ENCODE peak calls at places on chromosomes 11 and 22, in five cellular contexts. One of them, this sample, is unnamed.

GRCh38 chr11:75269367-75269660 is 28.7 kb downstream of the TPBGL start:
- DNase-seq in caudate nucleus: no peak
- DNase-seq in T-helper 1 cell: no peak
- DNase-seq in choroid plexus epithelial cell: no peak
- DNase-seq in stimulated activated CD4-positive, alpha-beta T cell treated with anti-CD3 and anti-CD28 coated beads, Interleukin-2, amount 100 ng/mL, for 48 hours: no peak
- DNase-seq in this sample: no peak

GRCh38 chr11:116086426-116086825 is 582.2 kb upstream of the CADM1 start:
- DNase-seq in caudate nucleus: no peak
- DNase-seq in T-helper 1 cell: no peak
- DNase-seq in choroid plexus epithelial cell: no peak
- DNase-seq in stimulated activated CD4-positive, alpha-beta T cell treated with anti-CD3 and anti-CD28 coated beads, Interleukin-2, amount 100 ng/mL, for 48 hours: no peak
- DNase-seq in this sample: no peak

GRCh38 chr11:19868281-19868821 is 155.7 kb downstream of the NAV2 start:
- DNase-seq in caudate nucleus: peak
- DNase-seq in T-helper 1 cell: no peak
- DNase-seq in choroid plexus epithelial cell: peak
- DNase-seq in stimulated activated CD4-positive, alpha-beta T cell treated with anti-CD3 and anti-CD28 coated beads, Interleukin-2, amount 100 ng/mL, for 48 hours: no peak
- DNase-seq in this sample: no peak

GRCh38 chr22:20312396-20313191 is 7.3 kb downstream of the DGCR6L start:
- DNase-seq in caudate nucleus: no peak
- DNase-seq in T-helper 1 cell: no peak
- DNase-seq in choroid plexus epithelial cell: no peak
- DNase-seq in stimulated activated CD4-positive, alpha-beta T cell treated with anti-CD3 and anti-CD28 coated beads, Interleukin-2, amount 100 ng/mL, for 48 hours: no peak
- DNase-seq in this sample: no peak

GRCh38 chr11:17559341-17560087 is 12.5 kb downstream of the OTOG start:
- DNase-seq in caudate nucleus: no peak
- DNase-seq in T-helper 1 cell: no peak
- DNase-seq in choroid plexus epithelial cell: no peak
- DNase-seq in stimulated activated CD4-positive, alpha-beta T cell treated with anti-CD3 and anti-CD28 coated beads, Interleukin-2, amount 100 ng/mL, for 48 hours: no peak
- DNase-seq in this sample: no peak

GRCh38 chr11:132278801-132279574 is 908.6 kb downstream of the NTM start:
- DNase-seq in caudate nucleus: no peak
- DNase-seq in T-helper 1 cell: peak
- DNase-seq in choroid plexus epithelial cell: peak
- DNase-seq in stimulated activated CD4-positive, alpha-beta T cell treated with anti-CD3 and anti-CD28 coated beads, Interleukin-2, amount 100 ng/mL, for 48 hours: no peak
- DNase-seq in this sample: no peak

GRCh38 chr22:42314709-42315391 is 44.4 kb upstream of the TCF20 start:
- DNase-seq in caudate nucleus: no peak
- DNase-seq in T-helper 1 cell: peak
- DNase-seq in choroid plexus epithelial cell: no peak
- DNase-seq in stimulated activated CD4-positive, alpha-beta T cell treated with anti-CD3 and anti-CD28 coated beads, Interleukin-2, amount 100 ng/mL, for 48 hours: no peak
- DNase-seq in this sample: no peak

GRCh38 chr11:12864316-12865156 is 144.6 kb upstream of the RASSF10 start:
- DNase-seq in caudate nucleus: peak
- DNase-seq in T-helper 1 cell: no peak
- DNase-seq in choroid plexus epithelial cell: peak
- DNase-seq in stimulated activated CD4-positive, alpha-beta T cell treated with anti-CD3 and anti-CD28 coated beads, Interleukin-2, amount 100 ng/mL, for 48 hours: no peak
- DNase-seq in this sample: peak

GRCh38 chr11:13776134-13776815 is 107.8 kb downstream of the FAR1 start:
- DNase-seq in caudate nucleus: no peak
- DNase-seq in T-helper 1 cell: peak
- DNase-seq in choroid plexus epithelial cell: no peak
- DNase-seq in stimulated activated CD4-positive, alpha-beta T cell treated with anti-CD3 and anti-CD28 coated beads, Interleukin-2, amount 100 ng/mL, for 48 hours: no peak
- DNase-seq in this sample: peak

This sample was measured in CD8-positive, alpha-beta T cell.